ENCODE peak calls at places on chromosomes 11 and 22, in six cellular contexts. J is IMR-90, Y is A549, S is GM12878, B is K562, X is HepG2. T is an unnamed sample.

GRCh38 chr11:129895126-129896041 is at the start of gene NFRKB:
- DNase-seq in J (peak), Y (peak), S (peak), B (peak), X (peak), T (peak)

GRCh38 chr11:33930317-33931021 is 38.6 kb upstream of the LMO2 start:
- DNase-seq in J (no peak), Y (no peak), S (no peak), B (no peak), X (no peak), T (no peak)

GRCh38 chr22:20153945-20154344 is 3.1 kb upstream of the CCDC188 start:
- DNase-seq in J (peak), Y (no peak), S (no peak), B (peak), X (no peak), T (no peak)

GRCh38 chr11:106480581-106481185 is 403.2 kb downstream of the AASDHPPT start:
- DNase-seq in J (peak), Y (no peak), S (no peak), B (no peak), X (peak), T (no peak)

GRCh38 chr11:110524227-110524626 is 94.5 kb downstream of the FDX1 start:
- DNase-seq in J (peak), Y (no peak), S (no peak), B (peak), X (no peak), T (no peak)

GRCh38 chr11:96241351-96241841 is 101.6 kb downstream of the MAML2 start:
- DNase-seq in J (no peak), Y (no peak), S (no peak), B (no peak), X (peak), T (no peak)

GRCh38 chr22:27632451-27633295 is 168.9 kb downstream of the MN1 start:
- DNase-seq in J (no peak), Y (no peak), S (no peak), B (no peak), X (no peak), T (peak)

GRCh38 chr11:65165847-65166317 is 4.2 kb upstream of the SPDYC start:
- DNase-seq in J (no peak), Y (no peak), S (no peak), B (no peak), X (peak), T (no peak)

GRCh38 chr11:94706211-94706610 is 61.9 kb upstream of the AMOTL1 start:
- DNase-seq in J (peak), Y (no peak), S (no peak), B (no peak), X (no peak), T (no peak)

GRCh38 chr11:14905104-14906033 is 13.3 kb upstream of the CYP2R1 start:
- DNase-seq in J (peak), Y (peak), S (no peak), B (no peak), X (no peak), T (peak)

GRCh38 chr11:57410287-57410686 is 16.6 kb downstream of the SLC43A3 start:
- DNase-seq in J (peak), Y (no peak), S (no peak), B (no peak), X (no peak), T (no peak)

GRCh38 chr11:27421819-27422494 is 50.6 kb downstream of the LGR4 start:
- DNase-seq in J (no peak), Y (no peak), S (no peak), B (no peak), X (no peak), T (no peak)

GRCh38 chr11:79206951-79207350 is 233.9 kb downstream of the TENM4 start:
- DNase-seq in J (no peak), Y (no peak), S (no peak), B (no peak), X (no peak), T (no peak)

GRCh38 chr11:115267871-115268270 is 236.3 kb downstream of the CADM1 start:
- DNase-seq in J (no peak), Y (no peak), S (no peak), B (no peak), X (no peak), T (no peak)

GRCh38 chr11:4118107-4118506 is 23.5 kb downstream of the RRM1 start:
- DNase-seq in J (peak), Y (no peak), S (no peak), B (no peak), X (no peak), T (no peak)

GRCh38 chr11:57792060-57792541 is 30.5 kb downstream of the CTNND1 start:
- DNase-seq in J (peak), Y (no peak), S (peak), B (no peak), X (no peak), T (no peak)

GRCh38 chr11:129992161-129992944 is 10.3 kb downstream of the PRDM10 start:
- DNase-seq in J (peak), Y (peak), S (no peak), B (peak), X (peak), T (peak)

GRCh38 chr11:84993386-84993785 is 633.8 kb downstream of the DLG2 start:
- DNase-seq in J (no peak), Y (no peak), S (no peak), B (no peak), X (peak), T (no peak)

GRCh38 chr11:5043385-5043784 is 2.9 kb upstream of the OR52J3 start:
- DNase-seq in J (peak), Y (no peak), S (no peak), B (no peak), X (no peak), T (no peak)

GRCh38 chr11:8251767-8252295 is 11.8 kb downstream of the LMO1 start:
- DNase-seq in J (no peak), Y (no peak), S (no peak), B (no peak), X (no peak), T (no peak)

GRCh38 chr11:26992031-26992541 is 1.8 kb upstream of the FIBIN start:
- DNase-seq in J (peak), Y (no peak), S (no peak), B (no peak), X (no peak), T (no peak)

GRCh38 chr11:46127150-46127638 is 5.9 kb upstream of the PHF21A start:
- DNase-seq in J (peak), Y (peak), S (no peak), B (peak), X (peak), T (peak)

GRCh38 chr22:48576333-48577013 is 1251.2 kb downstream of the BRD1 start:
- DNase-seq in J (no peak), Y (peak), S (no peak), B (no peak), X (no peak), T (peak)

GRCh38 chr11:18775492-18776292 is 15.9 kb downstream of the PTPN5 start:
- DNase-seq in J (peak), Y (peak), S (no peak), B (peak), X (peak), T (peak)

GRCh38 chr11:65316311-65316978 is 1.8 kb downstream of the CDC42EP2 start:
- DNase-seq in J (peak), Y (no peak), S (no peak), B (no peak), X (no peak), T (no peak)

GRCh38 chr11:132904566-132904965 is 627.7 kb downstream of the OPCML start:
- DNase-seq in J (no peak), Y (no peak), S (no peak), B (no peak), X (no peak), T (no peak)

GRCh38 chr11:88656960-88657738 is 319.6 kb upstream of the CTSC start:
- DNase-seq in J (no peak), Y (no peak), S (no peak), B (no peak), X (no peak), T (no peak)

GRCh38 chr11:124950606-124951330 is 3.2 kb upstream of the CCDC15 start:
- DNase-seq in J (no peak), Y (no peak), S (no peak), B (no peak), X (no peak), T (no peak)

GRCh38 chr11:73321342-73322110 is 13.4 kb downstream of the ARHGEF17 start:
- DNase-seq in J (peak), Y (no peak), S (no peak), B (no peak), X (no peak), T (peak)

GRCh38 chr11:57260937-57261783 is 24.1 kb upstream of the APLNR start:
- DNase-seq in J (no peak), Y (no peak), S (no peak), B (no peak), X (no peak), T (no peak)

GRCh38 chr11:3102641-3102921 is 45.4 kb upstream of the CARS1 start:
- DNase-seq in J (no peak), Y (no peak), S (no peak), B (no peak), X (no peak), T (no peak)

GRCh38 chr11:85685820-85686459 is at the start of gene CCDC89:
- DNase-seq in J (peak), Y (no peak), S (no peak), B (no peak), X (peak), T (peak)

GRCh38 chr11:2576536-2576935 is 123.3 kb downstream of the KCNQ1OT1 start:
- DNase-seq in J (no peak), Y (no peak), S (no peak), B (no peak), X (no peak), T (no peak)

GRCh38 chr22:20523118-20523983 is 15.9 kb downstream of the MED15 start:
- DNase-seq in J (peak), Y (no peak), S (no peak), B (peak), X (no peak), T (no peak)

GRCh38 chr11:106344392-106344791 is 266.9 kb downstream of the AASDHPPT start:
- DNase-seq in J (peak), Y (no peak), S (no peak), B (no peak), X (no peak), T (no peak)

DNA sequence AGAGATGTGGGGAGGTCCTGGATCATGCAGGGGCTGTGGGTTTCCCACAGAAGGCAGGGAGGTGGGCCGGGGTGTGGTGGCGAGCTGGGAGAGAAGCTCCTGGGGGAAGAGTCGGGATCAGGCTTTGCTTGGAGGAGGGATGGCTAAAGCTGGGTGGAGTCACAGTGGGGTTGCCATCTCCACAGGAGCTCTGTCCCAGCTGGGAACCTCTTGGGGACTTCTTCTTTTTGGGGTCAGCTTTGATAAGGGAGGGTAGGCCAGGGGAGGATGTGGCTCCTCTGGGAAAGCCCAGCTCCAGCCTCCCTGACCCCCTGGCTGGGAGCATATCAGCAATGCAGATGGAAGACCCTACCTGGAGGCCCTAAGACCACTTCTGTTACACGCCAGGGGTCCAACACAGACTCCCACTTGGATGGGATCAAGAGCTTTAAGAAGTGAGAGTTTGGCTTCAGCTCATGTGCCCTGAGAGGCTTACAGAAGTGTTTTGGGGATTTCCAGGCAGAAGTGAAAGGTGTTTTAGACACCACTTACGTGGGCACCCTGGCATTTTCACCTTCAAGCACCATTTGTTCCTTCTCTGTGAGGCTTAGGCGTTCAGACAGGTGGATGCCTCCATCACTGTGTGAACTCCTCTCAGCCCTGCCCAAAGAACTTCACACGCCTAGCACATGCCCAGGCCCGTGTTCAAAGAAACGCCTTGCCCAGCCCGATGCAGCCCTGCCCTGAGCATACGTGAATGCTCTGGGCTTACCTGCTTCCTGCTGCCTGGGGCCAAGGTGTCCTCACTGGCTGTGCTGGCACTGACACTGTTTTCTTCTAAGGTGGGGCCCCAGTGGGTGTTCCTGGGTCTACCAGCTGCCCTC is 33.7 kb downstream of the AMPD3 start:
- DNase-seq in J (no peak), Y (no peak), S (peak), B (no peak), X (no peak), T (no peak)
- TF ChIP-seq SMC3 in J (no peak), Y (no peak), S (no peak), B (no peak), X (no peak), T (no peak)

DNA sequence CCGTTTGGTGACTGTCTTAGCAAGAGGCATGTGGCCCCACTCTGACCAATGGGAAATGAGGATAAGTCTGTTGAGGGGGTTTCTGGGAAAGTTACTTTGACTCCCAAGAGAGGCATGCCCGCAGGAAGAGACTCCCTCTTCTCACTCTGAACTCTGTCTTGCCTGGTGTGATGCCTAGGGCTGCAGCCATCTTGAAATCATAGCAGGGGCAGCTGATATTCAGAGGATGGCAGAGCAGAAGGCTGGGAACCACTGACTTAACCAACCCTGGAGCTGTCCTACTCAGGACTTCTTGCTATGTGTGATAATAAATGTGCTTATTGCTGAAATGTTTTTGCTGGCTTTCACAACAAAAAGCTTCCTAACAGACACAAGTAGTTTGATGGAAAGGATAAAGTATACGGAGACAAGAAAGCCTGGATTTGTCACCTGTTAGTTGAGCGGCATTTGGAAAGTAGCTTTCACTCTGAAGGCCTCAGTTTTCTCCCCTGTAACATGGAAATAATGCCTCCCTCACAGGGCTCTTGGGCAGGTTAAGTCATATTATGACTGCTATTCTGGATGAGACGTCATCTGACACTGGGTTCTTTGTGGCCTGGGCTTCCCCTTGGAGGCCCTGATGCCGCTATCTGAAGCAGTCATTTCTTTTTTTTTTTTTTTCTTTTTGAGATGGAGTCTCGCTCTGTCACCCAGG is 128.5 kb downstream of the CEP164 start:
- DNase-seq in J (no peak), Y (no peak), S (peak), B (no peak), X (no peak), T (no peak)
- TF ChIP-seq SMC3 in J (no peak), Y (no peak), S (peak), B (no peak), X (no peak), T (no peak)

DNA sequence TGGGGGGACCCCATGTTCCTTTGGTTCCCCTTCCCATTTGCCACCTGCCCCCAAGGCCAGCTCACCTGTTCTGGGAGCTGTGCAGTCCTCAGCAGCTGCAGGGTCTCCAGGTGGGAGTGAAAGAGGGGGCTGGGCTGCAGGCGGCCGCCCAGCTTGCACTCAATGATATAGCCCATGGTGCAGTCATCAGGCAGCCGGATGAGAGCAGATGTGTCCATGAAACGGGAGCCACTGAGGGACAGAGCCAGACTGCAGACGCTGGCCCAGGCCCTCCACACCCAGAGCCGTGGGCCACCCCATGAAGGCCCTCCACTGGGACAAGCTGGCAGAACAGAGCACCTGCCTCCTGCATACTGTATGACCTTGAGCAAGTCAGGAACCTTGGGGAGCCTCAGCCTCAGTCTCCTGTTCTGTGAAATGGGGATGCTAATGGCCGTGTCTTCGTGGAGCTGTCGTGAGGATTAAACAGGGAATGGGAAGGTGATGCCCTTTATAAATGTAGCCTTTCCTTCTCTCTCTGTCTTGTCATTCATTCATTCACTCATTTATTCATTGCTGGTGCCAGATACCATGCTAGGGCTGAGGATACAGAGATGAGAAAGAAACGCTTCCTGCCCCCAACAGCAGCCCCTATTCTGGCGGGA is 11.6 kb downstream of the MFNG start:
- DNase-seq in J (no peak), Y (no peak), S (no peak), B (no peak), X (no peak), T (no peak)
- TF ChIP-seq SMC3 in J (no peak), Y (no peak), S (no peak), B (no peak), X (no peak), T (no peak)

GRCh38 chr22:23606204-23607131 is 25.7 kb downstream of the DRICH1 start:
- DNase-seq in J (no peak), Y (no peak), S (no peak), B (no peak), X (no peak), T (no peak)

GRCh38 chr22:23598805-23599518 is 18.9 kb upstream of the IGLL1 start:
- DNase-seq in J (no peak), Y (no peak), S (no peak), B (no peak), X (no peak), T (no peak)

GRCh38 chr22:23608583-23608982 is 23.5 kb downstream of the DRICH1 start:
- DNase-seq in J (peak), Y (no peak), S (no peak), B (peak), X (no peak), T (no peak)

GRCh38 chr22:23604939-23605712 is 25.0 kb upstream of the IGLL1 start:
- DNase-seq in J (no peak), Y (no peak), S (no peak), B (no peak), X (peak), T (no peak)

DNA sequence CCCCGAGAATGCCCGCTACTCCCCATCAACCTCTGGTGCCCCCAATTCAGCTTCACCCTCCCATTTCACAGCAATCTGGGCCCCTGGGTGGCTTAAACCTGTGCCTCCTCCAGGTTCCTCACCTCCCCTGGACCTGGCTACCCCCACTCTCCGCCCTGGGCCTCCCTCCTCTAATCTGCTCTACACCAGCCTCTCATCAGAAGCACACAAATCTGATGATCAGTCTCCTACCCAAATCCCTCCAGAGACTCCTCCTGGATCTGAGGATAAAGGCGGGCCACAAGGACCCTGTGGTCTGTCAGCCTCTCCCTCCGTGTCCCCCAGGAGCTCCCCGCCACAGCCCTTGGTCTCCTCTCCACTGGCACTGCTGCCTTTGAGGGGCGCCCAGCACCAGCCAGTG is 23.2 kb upstream of the IGLL1 start:
- DNase-seq in J (no peak), Y (no peak), S (no peak), B (no peak), X (no peak), T (no peak)
- TF ChIP-seq SMC3 in J (no peak), Y (no peak), S (no peak), B (no peak), X (no peak), T (no peak)

DNA sequence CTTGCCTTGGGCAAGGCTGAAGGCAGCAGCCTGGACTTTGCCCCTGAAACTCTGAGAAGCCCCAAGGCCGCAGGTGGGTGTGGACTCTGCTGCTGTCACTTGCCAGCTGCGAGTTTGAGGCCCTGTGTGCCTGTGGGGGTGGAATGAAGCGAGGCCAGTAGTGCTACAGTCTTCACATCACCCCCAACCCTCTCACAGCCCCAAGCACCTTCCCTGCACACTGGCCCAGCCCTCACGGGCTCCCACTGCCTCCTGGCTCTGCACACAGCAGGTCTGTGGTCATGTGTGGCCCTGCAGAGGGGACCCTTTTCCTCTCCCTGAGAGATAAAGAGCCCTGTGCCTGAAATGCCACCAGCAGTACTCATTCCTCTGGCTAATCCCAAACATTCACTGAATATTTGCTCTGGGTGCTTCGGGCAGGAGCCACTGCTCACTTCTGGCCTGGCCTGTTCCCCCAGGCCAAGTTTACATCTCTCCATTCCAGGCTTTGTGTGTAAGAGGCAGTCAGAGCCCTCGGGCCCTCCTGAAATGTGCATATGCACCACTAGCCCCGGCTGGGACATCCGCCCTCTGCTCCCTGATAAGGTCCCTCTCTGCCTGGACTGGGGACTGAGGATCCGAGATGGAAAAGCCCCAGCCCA is 17.7 kb downstream of the MGAT3 start:
- DNase-seq in J (peak), Y (no peak), S (no peak), B (no peak), X (no peak), T (peak)
- TF ChIP-seq SMC3 in J (no peak), Y (no peak), S (no peak), B (no peak), X (no peak), T (no peak)

GRCh38 chr11:118098996-118099837 is 12.5 kb upstream of the SMIM35 start:
- DNase-seq in J (no peak), Y (no peak), S (no peak), B (peak), X (no peak), T (no peak)
- TF ChIP-seq SMC3 in J (no peak), Y (no peak), S (no peak), B (no peak), X (no peak), T (no peak)

GRCh38 chr11:119368121-119369034 is 13.1 kb downstream of the USP2 start:
- DNase-seq in J (peak), Y (no peak), S (no peak), B (peak), X (peak), T (peak)
- TF ChIP-seq SMC3 in J (no peak), Y (no peak), S (no peak), B (no peak), X (no peak), T (no peak)

T was measured in SK-N-SH.